ENCODE peak calls at places on chromosomes 5 and 9, in four cellular contexts. One of them, this sample, is unnamed.

GRCh38 chr9:32378496-32378895 is 5.9 kb upstream of the ACO1 start:
- DNase-seq in AG20443: peak
- DNase-seq in GM10248: peak
- DNase-seq in astrocyte of the spinal cord: peak
- DNase-seq in this sample: peak

GRCh38 chr9:128118971-128119665 is 8.4 kb downstream of the PTGES2 start:
- DNase-seq in GM10248: no peak
- DNase-seq in astrocyte of the spinal cord: no peak
- DNase-seq in AG20443: no peak
- DNase-seq in this sample: no peak

GRCh38 chr9:109466623-109467590 is 31.2 kb downstream of the PTPN3 start:
- DNase-seq in AG20443: no peak
- DNase-seq in GM10248: no peak
- DNase-seq in astrocyte of the spinal cord: peak
- DNase-seq in this sample: no peak

GRCh38 chr5:160649304-160649703 is 202.7 kb downstream of the ATP10B start:
- DNase-seq in astrocyte of the spinal cord: no peak
- DNase-seq in GM10248: no peak
- DNase-seq in AG20443: no peak
- DNase-seq in this sample: peak

GRCh38 chr5:151144275-151144674 is 13.3 kb downstream of the ANXA6 start:
- DNase-seq in GM10248: no peak
- DNase-seq in astrocyte of the spinal cord: no peak
- DNase-seq in AG20443: no peak
- DNase-seq in this sample: no peak

GRCh38 chr5:33843579-33843978 is 48.2 kb downstream of the ADAMTS12 start:
- DNase-seq in astrocyte of the spinal cord: peak
- DNase-seq in GM10248: no peak
- DNase-seq in AG20443: no peak
- DNase-seq in this sample: peak

GRCh38 chr9:127854169-127854833 is at the start of gene ENG:
- DNase-seq in GM10248: no peak
- DNase-seq in AG20443: peak
- DNase-seq in astrocyte of the spinal cord: peak
- DNase-seq in this sample: peak

GRCh38 chr9:132221941-132222340 is 60.1 kb downstream of the NTNG2 start:
- DNase-seq in GM10248: no peak
- DNase-seq in AG20443: no peak
- DNase-seq in astrocyte of the spinal cord: no peak
- DNase-seq in this sample: no peak

GRCh38 chr5:91162534-91163381 is 220.4 kb downstream of the ARRDC3 start:
- DNase-seq in astrocyte of the spinal cord: peak
- DNase-seq in AG20443: peak
- DNase-seq in GM10248: peak
- DNase-seq in this sample: peak

GRCh38 chr5:38706376-38706775 is 139.4 kb upstream of the OSMR start:
- DNase-seq in GM10248: no peak
- DNase-seq in astrocyte of the spinal cord: no peak
- DNase-seq in AG20443: no peak
- DNase-seq in this sample: no peak

GRCh38 chr9:114652776-114653555 is 4.6 kb downstream of the TEX53 start:
- DNase-seq in astrocyte of the spinal cord: no peak
- DNase-seq in AG20443: peak
- DNase-seq in GM10248: no peak
- DNase-seq in this sample: no peak

GRCh38 chr9:5850735-5851122 is 17.8 kb upstream of the ERMP1 start:
- DNase-seq in GM10248: no peak
- DNase-seq in astrocyte of the spinal cord: no peak
- DNase-seq in AG20443: no peak
- DNase-seq in this sample: no peak

GRCh38 chr9:123438821-123439220 is 82.8 kb downstream of the CRB2 start:
- DNase-seq in AG20443: no peak
- DNase-seq in GM10248: no peak
- DNase-seq in astrocyte of the spinal cord: no peak
- DNase-seq in this sample: no peak

GRCh38 chr9:8845808-8846207 is 1046.2 kb upstream of the DMAC1 start:
- DNase-seq in astrocyte of the spinal cord: no peak
- DNase-seq in AG20443: no peak
- DNase-seq in GM10248: no peak
- DNase-seq in this sample: no peak

GRCh38 chr5:67201897-67202549 is 5.4 kb upstream of the CD180 start:
- DNase-seq in AG20443: no peak
- DNase-seq in GM10248: no peak
- DNase-seq in astrocyte of the spinal cord: no peak
- DNase-seq in this sample: no peak

GRCh38 chr5:176948458-176948857 is 49.3 kb upstream of the HK3 start:
- DNase-seq in GM10248: no peak
- DNase-seq in AG20443: no peak
- DNase-seq in astrocyte of the spinal cord: no peak
- DNase-seq in this sample: no peak

GRCh38 chr9:113274474-113275146 is 762 bp downstream of the CDC26 start:
- DNase-seq in GM10248: peak
- DNase-seq in astrocyte of the spinal cord: peak
- DNase-seq in AG20443: peak
- DNase-seq in this sample: no peak

GRCh38 chr9:100679834-100680233 is 102.0 kb downstream of the CAVIN4 start:
- DNase-seq in GM10248: no peak
- DNase-seq in AG20443: no peak
- DNase-seq in astrocyte of the spinal cord: no peak
- DNase-seq in this sample: no peak

GRCh38 chr5:165630211-165630866 is 2124.9 kb downstream of the MAT2B start:
- DNase-seq in AG20443: peak
- DNase-seq in GM10248: peak
- DNase-seq in astrocyte of the spinal cord: peak
- DNase-seq in this sample: peak

GRCh38 chr5:172920447-172920849 is 38.8 kb upstream of the RPL26L1 start:
- DNase-seq in AG20443: no peak
- DNase-seq in astrocyte of the spinal cord: peak
- DNase-seq in GM10248: no peak
- DNase-seq in this sample: peak

GRCh38 chr5:157046041-157046440 is 12.9 kb downstream of the HAVCR1 start:
- DNase-seq in astrocyte of the spinal cord: no peak
- DNase-seq in AG20443: no peak
- DNase-seq in GM10248: no peak
- DNase-seq in this sample: peak

GRCh38 chr5:64680289-64680688 is 10.0 kb upstream of the SHISAL2B start:
- DNase-seq in AG20443: no peak
- DNase-seq in astrocyte of the spinal cord: no peak
- DNase-seq in GM10248: no peak
- DNase-seq in this sample: no peak

GRCh38 chr5:36691993-36692392 is 85.6 kb downstream of the SLC1A3 start:
- DNase-seq in astrocyte of the spinal cord: peak
- DNase-seq in AG20443: peak
- DNase-seq in GM10248: no peak
- DNase-seq in this sample: no peak

GRCh38 chr5:863244-863805 is 12.5 kb upstream of the ZDHHC11 start:
- DNase-seq in astrocyte of the spinal cord: no peak
- DNase-seq in GM10248: no peak
- DNase-seq in AG20443: no peak
- DNase-seq in this sample: no peak

GRCh38 chr9:22976454-22976853 is 529.8 kb downstream of the DMRTA1 start:
- DNase-seq in GM10248: no peak
- DNase-seq in astrocyte of the spinal cord: peak
- DNase-seq in AG20443: peak
- DNase-seq in this sample: no peak

GRCh38 chr5:21391506-21391905 is 1403.5 kb upstream of the CDH18 start:
- DNase-seq in astrocyte of the spinal cord: peak
- DNase-seq in AG20443: no peak
- DNase-seq in GM10248: no peak
- DNase-seq in this sample: no peak

GRCh38 chr9:127785933-127786772 is at the start of gene CDK9:
- DNase-seq in astrocyte of the spinal cord: peak
- DNase-seq in AG20443: peak
- DNase-seq in GM10248: peak
- DNase-seq in this sample: peak

GRCh38 chr9:129185991-129186390 is 7.9 kb upstream of the IER5L start:
- DNase-seq in AG20443: no peak
- DNase-seq in GM10248: no peak
- DNase-seq in astrocyte of the spinal cord: no peak
- DNase-seq in this sample: no peak

GRCh38 chr9:134525841-134526797 is 115.5 kb upstream of the COL5A1 start:
- DNase-seq in astrocyte of the spinal cord: no peak
- DNase-seq in GM10248: no peak
- DNase-seq in AG20443: peak
- DNase-seq in this sample: peak

GRCh38 chr5:111928501-111928900 is 171.5 kb upstream of the NREP start:
- DNase-seq in AG20443: no peak
- DNase-seq in astrocyte of the spinal cord: no peak
- DNase-seq in GM10248: no peak
- DNase-seq in this sample: no peak

GRCh38 chr5:122126177-122126701 is 3.1 kb upstream of the ZNF474 start:
- DNase-seq in AG20443: peak
- DNase-seq in astrocyte of the spinal cord: peak
- DNase-seq in GM10248: no peak
- DNase-seq in this sample: peak

GRCh38 chr9:133199648-133200321 is 9.3 kb downstream of the OBP2B start:
- DNase-seq in AG20443: peak
- DNase-seq in GM10248: no peak
- DNase-seq in astrocyte of the spinal cord: no peak
- DNase-seq in this sample: peak